ENCODE peak calls at places on chromosomes 12 and 14, in five cellular contexts. K is substantia nigra, Y is COR-L47, V is activated T-cell treated with anti-CD3 and anti-CD28 coated beads for 48 hours, I is M059J. M is an unnamed sample.
A peak's percentile ranks its signal among the peaks of the same experiment; 100 is the strongest.

GRCh38 chr14:104299993-104300761 is 161.8 kb downstream of the KIF26A start:
- DNase-seq in V (no peak), Y (peak; percentile 70), K (no peak), I (no peak), M (peak; percentile 1)

GRCh38 chr12:108231109-108231905 is 102.2 kb downstream of the WSCD2 start:
- DNase-seq in V (no peak), K (no peak), Y (no peak), I (no peak), M (no peak)

GRCh38 chr14:64387232-64387737 is 868 bp upstream of the MTHFD1 start:
- DNase-seq in Y (peak; percentile 38), K (no peak), I (peak; percentile 55), V (peak; percentile 7), M (no peak)

GRCh38 chr12:1911598-1912575 is 6.6 kb downstream of the CACNA2D4 start:
- DNase-seq in K (no peak), V (no peak), I (no peak), Y (peak; percentile 52), M (peak; percentile 82)

GRCh38 chr12:30514666-30515065 is 181.0 kb downstream of the IPO8 start:
- DNase-seq in K (no peak), Y (no peak), I (no peak), V (no peak), M (no peak)

GRCh38 chr12:124637586-124637985 is 70.2 kb upstream of the NCOR2 start:
- DNase-seq in V (no peak), I (peak; percentile 45), Y (no peak), K (no peak), M (no peak)

GRCh38 chr14:26719514-26719913 is 121.7 kb upstream of the NOVA1 start:
- DNase-seq in I (no peak), Y (no peak), K (no peak), V (no peak), M (no peak)

GRCh38 chr14:101705733-101706508 is 55.6 kb upstream of the PPP2R5C start:
- DNase-seq in I (no peak), Y (peak; percentile 6), K (no peak), V (peak; percentile 58), M (no peak)

GRCh38 chr12:53660064-53660463 is 15.8 kb downstream of the ATP5MC2 start:
- DNase-seq in Y (no peak), K (no peak), I (no peak), V (no peak), M (no peak)

GRCh38 chr12:17278946-17279345 is 673.0 kb upstream of the LMO3 start:
- DNase-seq in Y (no peak), K (no peak), V (no peak), I (no peak), M (no peak)

GRCh38 chr12:100576311-100577036 is 3.0 kb downstream of the GAS2L3 start:
- DNase-seq in I (peak; percentile 83), K (no peak), Y (no peak), V (no peak), M (no peak)

GRCh38 chr12:27486986-27487385 is 37.0 kb upstream of the PPFIBP1 start:
- DNase-seq in V (no peak), I (no peak), Y (no peak), K (no peak), M (no peak)